ENCODE peak calls at places on chromosomes 11 and 22, in six cellular contexts. J is activated CD4-positive, alpha-beta T cell treated with anti-CD3 and anti-CD28 coated beads, Interleukin-2, amount 50 U/mL, for 48 hours; H is HCEC 1CT; P is NCI-H2081; R is smooth muscle cell of the brain vasculature; O is nephron progenitor cell. N is an unnamed sample.

GRCh38 chr11:65468874-65469333 is 29.9 kb upstream of the MALAT1 start:
- DNase-seq in O (no peak), H (no peak), J (peak), P (peak), R (no peak), N (peak)

GRCh38 chr11:129722529-129722928 is 93.1 kb upstream of the TMEM45B start:
- DNase-seq in J (no peak), H (no peak), R (no peak), O (no peak), P (no peak), N (no peak)

GRCh38 chr11:119433369-119433749 is 10.4 kb upstream of the THY1 start:
- DNase-seq in O (no peak), R (no peak), H (peak), P (no peak), J (no peak), N (no peak)

GRCh38 chr11:103619480-103619879 is 417.0 kb upstream of the DDI1 start:
- DNase-seq in J (no peak), H (peak), R (no peak), O (no peak), P (peak), N (no peak)

GRCh38 chr11:11697796-11698195 is 76.0 kb upstream of the GALNT18 start:
- DNase-seq in R (no peak), H (no peak), J (no peak), P (no peak), O (no peak), N (no peak)

GRCh38 chr11:65912840-65913239 is 6.0 kb downstream of the C11orf68 start:
- DNase-seq in P (no peak), O (no peak), H (peak), R (no peak), J (no peak), N (no peak)

GRCh38 chr11:113991718-113992458 is 17.0 kb downstream of the HTR3A start:
- DNase-seq in H (no peak), O (no peak), R (no peak), P (peak), J (no peak), N (peak)

GRCh38 chr11:35362571-35362980 is 56.8 kb downstream of the SLC1A2 start:
- DNase-seq in O (no peak), J (no peak), R (no peak), H (peak), P (no peak), N (no peak)

GRCh38 chr11:17778352-17778751 is 43.8 kb downstream of the KCNC1 start:
- DNase-seq in J (no peak), O (no peak), P (no peak), R (no peak), H (no peak), N (no peak)

GRCh38 chr11:61028135-61028729 is 56.8 kb downstream of the CD6 start:
- DNase-seq in J (peak), P (peak), R (no peak), H (no peak), O (no peak), N (no peak)

GRCh38 chr11:22711212-22711770 is 44.9 kb downstream of the GAS2 start:
- DNase-seq in O (no peak), J (no peak), H (no peak), P (no peak), R (no peak), N (no peak)

GRCh38 chr11:8242113-8242475 is 21.6 kb downstream of the LMO1 start:
- DNase-seq in J (no peak), R (no peak), P (no peak), O (no peak), H (no peak), N (no peak)

GRCh38 chr11:41659990-41660389 is 200.5 kb upstream of the LRRC4C start:
- DNase-seq in O (no peak), H (no peak), J (no peak), P (peak), R (no peak), N (peak)

GRCh38 chr11:87878373-87878779 is 296.9 kb downstream of the RAB38 start:
- DNase-seq in H (peak), O (no peak), R (no peak), P (peak), J (no peak), N (peak)

GRCh38 chr11:47433991-47434786 is 8.0 kb upstream of the PSMC3 start:
- DNase-seq in P (no peak), O (no peak), R (no peak), J (no peak), H (no peak), N (no peak)

GRCh38 chr11:34274712-34275398 is 83.0 kb downstream of the ABTB2 start:
- DNase-seq in O (no peak), P (no peak), H (peak), R (peak), J (no peak), N (peak)

GRCh38 chr11:64891880-64892279 is 13.5 kb upstream of the EHD1 start:
- DNase-seq in H (no peak), J (no peak), P (no peak), R (no peak), O (no peak), N (no peak)

GRCh38 chr22:20154602-20155183 is 3.8 kb upstream of the CCDC188 start:
- DNase-seq in J (no peak), R (no peak), P (peak), O (no peak), H (no peak), N (no peak)

GRCh38 chr22:35480143-35480542 is 60.5 kb upstream of the RASD2 start:
- DNase-seq in J (no peak), R (no peak), H (no peak), O (no peak), P (no peak), N (peak)

GRCh38 chr11:8232849-8233606 is 30.6 kb downstream of the LMO1 start:
- DNase-seq in O (no peak), J (no peak), P (no peak), R (no peak), H (no peak), N (no peak)

GRCh38 chr11:1829039-1829820 is 5.6 kb upstream of the SYT8 start:
- DNase-seq in O (no peak), P (no peak), H (peak), J (no peak), R (no peak), N (no peak)

GRCh38 chr11:5624489-5625278 is at the start of gene TRIM34:
- DNase-seq in J (peak), R (no peak), O (peak), P (no peak), H (peak), N (no peak)

GRCh38 chr22:30934053-30934452 is 34.5 kb downstream of the MORC2 start:
- DNase-seq in P (no peak), O (no peak), R (no peak), J (no peak), H (no peak), N (no peak)

GRCh38 chr11:10898003-10898762 is 40.3 kb upstream of the ZBED5 start:
- DNase-seq in O (no peak), H (no peak), P (no peak), J (no peak), R (no peak), N (no peak)

N was measured in NCI-H2029.